ENCODE peak calls at places on chromosomes 7 and 10, in five cellular contexts. One of them, this sample, is unnamed.

GRCh38 chr10:26855186-26855585 is 5.6 kb downstream of the ABI1 start:
- DNase-seq in WERI-Rb-1: no peak
- DNase-seq in left ventricle myocardium inferior: no peak
- DNase-seq in effector memory CD4-positive, alpha-beta T cell: no peak
- DNase-seq in heart left ventricle: no peak
- DNase-seq in this sample: no peak

GRCh38 chr10:80407836-80408197 is 534 bp upstream of the PRXL2A start:
- DNase-seq in WERI-Rb-1: peak; percentile 65
- DNase-seq in left ventricle myocardium inferior: no peak
- DNase-seq in effector memory CD4-positive, alpha-beta T cell: no peak
- DNase-seq in heart left ventricle: no peak
- DNase-seq in this sample: no peak

GRCh38 chr10:87618470-87619423 is 40.9 kb upstream of the PAPSS2 start:
- DNase-seq in WERI-Rb-1: peak; percentile 11
- DNase-seq in left ventricle myocardium inferior: no peak
- DNase-seq in effector memory CD4-positive, alpha-beta T cell: no peak
- DNase-seq in heart left ventricle: no peak
- DNase-seq in this sample: no peak

GRCh38 chr7:101299511-101300464 is 21.8 kb downstream of the IFT22 start:
- DNase-seq in WERI-Rb-1: peak; percentile 57
- DNase-seq in left ventricle myocardium inferior: no peak
- DNase-seq in effector memory CD4-positive, alpha-beta T cell: no peak
- DNase-seq in heart left ventricle: no peak
- DNase-seq in this sample: no peak

GRCh38 chr7:139387594-139387993 is 27.9 kb downstream of the LUC7L2 start:
- DNase-seq in WERI-Rb-1: no peak
- DNase-seq in left ventricle myocardium inferior: no peak
- DNase-seq in effector memory CD4-positive, alpha-beta T cell: no peak
- DNase-seq in heart left ventricle: no peak
- DNase-seq in this sample: no peak

GRCh38 chr7:82430518-82431465 is 12.8 kb downstream of the CACNA2D1 start:
- DNase-seq in WERI-Rb-1: no peak
- DNase-seq in left ventricle myocardium inferior: no peak
- DNase-seq in effector memory CD4-positive, alpha-beta T cell: no peak
- DNase-seq in heart left ventricle: no peak
- DNase-seq in this sample: no peak

GRCh38 chr7:19061331-19061730 is 56.1 kb downstream of the TWIST1 start:
- DNase-seq in WERI-Rb-1: no peak
- DNase-seq in left ventricle myocardium inferior: no peak
- DNase-seq in effector memory CD4-positive, alpha-beta T cell: no peak
- DNase-seq in heart left ventricle: no peak
- DNase-seq in this sample: no peak

GRCh38 chr7:158581440-158582088 is 6.1 kb downstream of the PTPRN2 start:
- DNase-seq in WERI-Rb-1: no peak
- DNase-seq in left ventricle myocardium inferior: no peak
- DNase-seq in effector memory CD4-positive, alpha-beta T cell: no peak
- DNase-seq in heart left ventricle: no peak
- DNase-seq in this sample: no peak

GRCh38 chr10:98074315-98074911 is 44.0 kb upstream of the CRTAC1 start:
- DNase-seq in WERI-Rb-1: no peak
- DNase-seq in left ventricle myocardium inferior: no peak
- DNase-seq in effector memory CD4-positive, alpha-beta T cell: no peak
- DNase-seq in heart left ventricle: no peak
- DNase-seq in this sample: no peak

GRCh38 chr10:104300736-104301292 is 31.8 kb downstream of the GSTO2 start:
- DNase-seq in WERI-Rb-1: peak; percentile 96
- DNase-seq in left ventricle myocardium inferior: peak; percentile 75
- DNase-seq in effector memory CD4-positive, alpha-beta T cell: no peak
- DNase-seq in heart left ventricle: peak; percentile 84
- DNase-seq in this sample: no peak

GRCh38 chr10:72814134-72814790 is 79.3 kb upstream of the OIT3 start:
- DNase-seq in WERI-Rb-1: no peak
- DNase-seq in left ventricle myocardium inferior: no peak
- DNase-seq in effector memory CD4-positive, alpha-beta T cell: no peak
- DNase-seq in heart left ventricle: no peak
- DNase-seq in this sample: no peak

GRCh38 chr7:44307301-44307900 is 18.0 kb downstream of the CAMK2B start:
- DNase-seq in WERI-Rb-1: peak; percentile 70
- DNase-seq in left ventricle myocardium inferior: no peak
- DNase-seq in effector memory CD4-positive, alpha-beta T cell: no peak
- DNase-seq in heart left ventricle: no peak
- DNase-seq in this sample: peak; percentile 17

GRCh38 chr10:130403153-130403890 is 267.1 kb downstream of the GLRX3 start:
- DNase-seq in WERI-Rb-1: no peak
- DNase-seq in left ventricle myocardium inferior: no peak
- DNase-seq in effector memory CD4-positive, alpha-beta T cell: no peak
- DNase-seq in heart left ventricle: no peak
- DNase-seq in this sample: no peak

GRCh38 chr10:3331680-3332230 is 159.2 kb upstream of the PITRM1 start:
- DNase-seq in WERI-Rb-1: no peak
- DNase-seq in left ventricle myocardium inferior: no peak
- DNase-seq in effector memory CD4-positive, alpha-beta T cell: no peak
- DNase-seq in heart left ventricle: no peak
- DNase-seq in this sample: no peak

GRCh38 chr7:42886129-42886528 is 25.7 kb downstream of the C7orf25 start:
- DNase-seq in WERI-Rb-1: no peak
- DNase-seq in left ventricle myocardium inferior: no peak
- DNase-seq in effector memory CD4-positive, alpha-beta T cell: no peak
- DNase-seq in heart left ventricle: no peak
- DNase-seq in this sample: no peak

GRCh38 chr10:73873163-73873842 is 1.1 kb downstream of the CAMK2G start:
- DNase-seq in WERI-Rb-1: no peak
- DNase-seq in left ventricle myocardium inferior: no peak
- DNase-seq in effector memory CD4-positive, alpha-beta T cell: no peak
- DNase-seq in heart left ventricle: no peak
- DNase-seq in this sample: no peak

GRCh38 chr7:106774768-106775551 is 90.1 kb upstream of the PIK3CG start:
- DNase-seq in WERI-Rb-1: no peak
- DNase-seq in left ventricle myocardium inferior: no peak
- DNase-seq in effector memory CD4-positive, alpha-beta T cell: no peak
- DNase-seq in heart left ventricle: no peak
- DNase-seq in this sample: no peak

GRCh38 chr10:121553861-121554264 is 44.4 kb downstream of the FGFR2 start:
- DNase-seq in WERI-Rb-1: no peak
- DNase-seq in left ventricle myocardium inferior: no peak
- DNase-seq in effector memory CD4-positive, alpha-beta T cell: no peak
- DNase-seq in heart left ventricle: no peak
- DNase-seq in this sample: no peak

GRCh38 chr7:27163776-27164380 is 1.5 kb downstream of the HOXA9 start:
- DNase-seq in WERI-Rb-1: no peak
- DNase-seq in left ventricle myocardium inferior: peak; percentile 9
- DNase-seq in effector memory CD4-positive, alpha-beta T cell: no peak
- DNase-seq in heart left ventricle: no peak
- DNase-seq in this sample: no peak

GRCh38 chr7:127976056-127976455 is 55.2 kb downstream of the LRRC4 start:
- DNase-seq in WERI-Rb-1: no peak
- DNase-seq in left ventricle myocardium inferior: no peak
- DNase-seq in effector memory CD4-positive, alpha-beta T cell: no peak
- DNase-seq in heart left ventricle: no peak
- DNase-seq in this sample: no peak

GRCh38 chr10:32417906-32418547 is 27.9 kb upstream of the CCDC7 start:
- DNase-seq in WERI-Rb-1: no peak
- DNase-seq in left ventricle myocardium inferior: no peak
- DNase-seq in effector memory CD4-positive, alpha-beta T cell: no peak
- DNase-seq in heart left ventricle: peak; percentile 10
- DNase-seq in this sample: no peak

GRCh38 chr7:8356071-8356470 is 77.3 kb upstream of the NXPH1 start:
- DNase-seq in WERI-Rb-1: no peak
- DNase-seq in left ventricle myocardium inferior: no peak
- DNase-seq in effector memory CD4-positive, alpha-beta T cell: no peak
- DNase-seq in heart left ventricle: no peak
- DNase-seq in this sample: no peak

GRCh38 chr7:68187549-68187948 is 1190.9 kb downstream of the TYW1 start:
- DNase-seq in WERI-Rb-1: no peak
- DNase-seq in left ventricle myocardium inferior: no peak
- DNase-seq in effector memory CD4-positive, alpha-beta T cell: no peak
- DNase-seq in heart left ventricle: no peak
- DNase-seq in this sample: no peak

GRCh38 chr7:17009007-17009719 is 127.4 kb upstream of the AGR3 start:
- DNase-seq in WERI-Rb-1: no peak
- DNase-seq in left ventricle myocardium inferior: no peak
- DNase-seq in effector memory CD4-positive, alpha-beta T cell: no peak
- DNase-seq in heart left ventricle: no peak
- DNase-seq in this sample: no peak

GRCh38 chr10:125145636-125146035 is 14.7 kb downstream of the CTBP2 start:
- DNase-seq in WERI-Rb-1: no peak
- DNase-seq in left ventricle myocardium inferior: no peak
- DNase-seq in effector memory CD4-positive, alpha-beta T cell: no peak
- DNase-seq in heart left ventricle: no peak
- DNase-seq in this sample: no peak

GRCh38 chr10:110647136-110647430 is 2.9 kb downstream of the RBM20 start:
- DNase-seq in WERI-Rb-1: no peak
- DNase-seq in left ventricle myocardium inferior: no peak
- DNase-seq in effector memory CD4-positive, alpha-beta T cell: no peak
- DNase-seq in heart left ventricle: no peak
- DNase-seq in this sample: no peak

GRCh38 chr10:7084255-7085005 is 326.4 kb downstream of the SFMBT2 start:
- DNase-seq in WERI-Rb-1: no peak
- DNase-seq in left ventricle myocardium inferior: no peak
- DNase-seq in effector memory CD4-positive, alpha-beta T cell: no peak
- DNase-seq in heart left ventricle: no peak
- DNase-seq in this sample: peak; percentile 75
- H3K4me3 ChIP-seq in WERI-Rb-1: no peak overlapping the region
- H3K4me3 ChIP-seq in left ventricle myocardium inferior: no peak overlapping the region
- H3K4me3 ChIP-seq in effector memory CD4-positive, alpha-beta T cell: no peak overlapping the region
- H3K4me3 ChIP-seq in heart left ventricle: no peak overlapping the region
- H3K4me3 ChIP-seq in this sample: no peak overlapping the region

GRCh38 chr7:150324366-150324961 is 1.1 kb upstream of the ACTR3C start:
- DNase-seq in WERI-Rb-1: no peak
- DNase-seq in left ventricle myocardium inferior: no peak
- DNase-seq in effector memory CD4-positive, alpha-beta T cell: no peak
- DNase-seq in heart left ventricle: no peak
- DNase-seq in this sample: no peak
- H3K4me3 ChIP-seq in WERI-Rb-1: peak overlapping the region; percentile 87
- H3K4me3 ChIP-seq in left ventricle myocardium inferior: peak overlapping the region; percentile 74
- H3K4me3 ChIP-seq in effector memory CD4-positive, alpha-beta T cell: no peak overlapping the region
- H3K4me3 ChIP-seq in heart left ventricle: no peak overlapping the region
- H3K4me3 ChIP-seq in this sample: no peak overlapping the region

DNA sequence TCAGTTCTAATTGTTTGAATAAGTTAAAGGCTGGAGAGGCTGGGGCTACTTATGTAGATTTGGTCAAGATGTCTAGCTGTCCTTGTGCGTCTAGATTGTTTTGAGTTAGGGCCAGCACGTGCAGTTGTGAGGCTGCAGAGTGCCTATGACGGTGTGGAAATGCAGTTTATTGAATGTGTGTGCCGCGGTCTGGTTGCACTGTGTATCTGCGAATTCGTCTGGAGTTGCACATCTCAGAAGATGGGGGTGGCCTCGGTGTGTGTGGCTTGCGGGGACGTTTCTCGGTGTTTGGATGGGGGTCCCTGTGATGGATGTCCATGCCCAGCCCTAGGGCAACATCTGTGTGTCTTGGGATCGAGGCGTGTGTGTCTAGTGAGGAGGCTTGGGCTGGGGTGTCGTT is 10.2 kb downstream of the EMX2 start:
- DNase-seq in WERI-Rb-1: no peak
- DNase-seq in left ventricle myocardium inferior: no peak
- DNase-seq in effector memory CD4-positive, alpha-beta T cell: no peak
- DNase-seq in heart left ventricle: no peak
- DNase-seq in this sample: no peak
- H3K4me3 ChIP-seq in WERI-Rb-1: no peak overlapping the region
- H3K4me3 ChIP-seq in left ventricle myocardium inferior: peak overlapping the region; percentile 6
- H3K4me3 ChIP-seq in effector memory CD4-positive, alpha-beta T cell: no peak overlapping the region
- H3K4me3 ChIP-seq in heart left ventricle: no peak overlapping the region
- H3K4me3 ChIP-seq in this sample: no peak overlapping the region

GRCh38 chr10:13704969-13705368 is 118.2 kb downstream of the PRPF18 start:
- DNase-seq in WERI-Rb-1: no peak
- DNase-seq in left ventricle myocardium inferior: no peak
- DNase-seq in effector memory CD4-positive, alpha-beta T cell: no peak
- DNase-seq in heart left ventricle: no peak
- DNase-seq in this sample: no peak

GRCh38 chr10:13703101-13703818 is 116.5 kb downstream of the PRPF18 start:
- DNase-seq in WERI-Rb-1: no peak
- DNase-seq in left ventricle myocardium inferior: no peak
- DNase-seq in effector memory CD4-positive, alpha-beta T cell: no peak
- DNase-seq in heart left ventricle: no peak
- DNase-seq in this sample: no peak

GRCh38 chr10:13706175-13706574 is 119.4 kb downstream of the PRPF18 start:
- DNase-seq in WERI-Rb-1: no peak
- DNase-seq in left ventricle myocardium inferior: no peak
- DNase-seq in effector memory CD4-positive, alpha-beta T cell: no peak
- DNase-seq in heart left ventricle: no peak
- DNase-seq in this sample: no peak

GRCh38 chr10:13705526-13706169 is 118.9 kb downstream of the PRPF18 start:
- DNase-seq in WERI-Rb-1: no peak
- DNase-seq in left ventricle myocardium inferior: peak; percentile 37
- DNase-seq in effector memory CD4-positive, alpha-beta T cell: no peak
- DNase-seq in heart left ventricle: peak; percentile 51
- DNase-seq in this sample: no peak

DNA sequence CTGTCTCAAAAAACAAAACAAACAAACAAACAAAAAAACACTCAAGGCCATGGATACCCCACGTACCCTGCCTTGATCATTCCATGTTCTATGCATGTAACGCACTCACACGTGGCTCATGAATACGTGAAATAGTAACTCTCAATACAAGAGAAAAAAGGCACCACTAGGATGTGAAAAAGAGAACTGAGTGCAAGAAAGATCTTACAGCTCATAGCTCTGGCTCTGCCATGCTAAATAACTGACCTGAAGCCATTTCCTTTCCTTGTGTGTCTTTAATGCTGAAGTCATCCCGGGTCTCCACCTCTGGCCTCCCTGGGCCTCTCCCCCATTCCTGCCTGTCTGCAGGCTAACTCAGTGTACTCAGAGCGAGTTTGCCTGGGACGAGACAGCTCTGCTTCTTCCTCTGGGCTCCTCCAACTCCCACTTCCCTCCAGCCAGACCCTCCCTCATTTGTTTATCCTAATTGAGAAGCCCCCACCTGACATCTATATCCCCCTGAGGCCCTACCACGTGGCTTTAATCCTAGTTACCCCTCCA is 117.3 kb downstream of the PRPF18 start:
- DNase-seq in WERI-Rb-1: no peak
- DNase-seq in left ventricle myocardium inferior: no peak
- DNase-seq in effector memory CD4-positive, alpha-beta T cell: no peak
- DNase-seq in heart left ventricle: no peak
- DNase-seq in this sample: no peak
- H3K4me3 ChIP-seq in WERI-Rb-1: no peak overlapping the region
- H3K4me3 ChIP-seq in left ventricle myocardium inferior: peak overlapping the region; percentile 74
- H3K4me3 ChIP-seq in effector memory CD4-positive, alpha-beta T cell: no peak overlapping the region
- H3K4me3 ChIP-seq in heart left ventricle: peak overlapping the region; percentile 67
- H3K4me3 ChIP-seq in this sample: no peak overlapping the region

DNA sequence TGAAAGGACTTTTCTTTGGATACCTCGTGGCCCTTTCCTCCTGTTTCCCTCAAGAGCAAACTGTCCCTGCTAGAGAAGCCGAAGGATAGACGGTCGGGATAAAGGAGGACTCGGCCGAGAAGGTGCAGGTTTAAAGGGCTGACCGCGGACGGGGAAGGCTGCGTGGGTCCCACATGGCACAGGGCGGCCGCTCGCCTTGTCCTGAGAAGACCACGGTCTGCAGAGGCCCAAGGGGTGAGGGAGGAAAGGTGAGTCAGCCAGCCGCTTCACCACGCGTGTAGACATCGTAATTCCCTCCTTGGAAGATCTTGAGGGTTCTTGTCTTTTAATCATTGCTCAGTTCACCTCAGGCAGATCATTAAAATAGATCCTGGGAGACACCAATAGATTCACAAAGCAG is 253.8 kb downstream of the DPP6 start:
- DNase-seq in WERI-Rb-1: peak; percentile 35
- DNase-seq in left ventricle myocardium inferior: no peak
- DNase-seq in effector memory CD4-positive, alpha-beta T cell: no peak
- DNase-seq in heart left ventricle: no peak
- DNase-seq in this sample: no peak
- H3K4me3 ChIP-seq in WERI-Rb-1: no peak overlapping the region
- H3K4me3 ChIP-seq in left ventricle myocardium inferior: no peak overlapping the region
- H3K4me3 ChIP-seq in effector memory CD4-positive, alpha-beta T cell: no peak overlapping the region
- H3K4me3 ChIP-seq in heart left ventricle: no peak overlapping the region
- H3K4me3 ChIP-seq in this sample: no peak overlapping the region